ENCODE peak calls at places on chromosomes 1 and 21, in four cellular contexts. T is WTC11, U is HepG2, P is GM12878. H is an unnamed sample.

GRCh38 chr1:226603030-226603960 is 54.7 kb downstream of the STUM start:
- DNase-seq in T (no peak), P (no peak), U (no peak), H (no peak)

GRCh38 chr1:232868793-232869491 is 63.7 kb downstream of the MAP10 start:
- DNase-seq in T (no peak), U (no peak), P (no peak), H (no peak)

GRCh38 chr1:186722711-186723309 is 42.6 kb upstream of the PTGS2 start:
- DNase-seq in P (no peak), U (peak), T (no peak), H (peak)

GRCh38 chr1:84724128-84724860 is 34.0 kb upstream of the SSX2IP start:
- DNase-seq in P (no peak), U (peak), T (peak), H (peak)

GRCh38 chr21:33198346-33199135 is 31.2 kb upstream of the IFNAR2 start:
- DNase-seq in U (no peak), P (no peak), T (no peak), H (no peak)

GRCh38 chr1:119853155-119853554 is 41.9 kb upstream of the REG4 start:
- DNase-seq in T (no peak), U (no peak), P (no peak), H (no peak)

GRCh38 chr21:15557925-15558324 is 171.9 kb upstream of the USP25 start:
- DNase-seq in P (no peak), T (no peak), U (peak), H (peak)

GRCh38 chr21:16454371-16454770 is 724.6 kb downstream of the USP25 start:
- DNase-seq in T (no peak), U (no peak), P (no peak), H (no peak)

GRCh38 chr1:79561521-79561978 is 555.0 kb upstream of the ADGRL4 start:
- DNase-seq in U (no peak), T (no peak), P (no peak), H (no peak)

GRCh38 chr1:100782473-100783010 is 63.0 kb downstream of the VCAM1 start:
- DNase-seq in U (no peak), P (no peak), T (no peak), H (no peak)

GRCh38 chr1:225700164-225700740 is 47.3 kb upstream of the ENAH start:
- DNase-seq in U (peak), P (no peak), T (no peak), H (no peak)

GRCh38 chr1:153190373-153190772 is 12.9 kb upstream of the LELP1 start:
- DNase-seq in P (no peak), T (no peak), U (no peak), H (peak)

GRCh38 chr21:35855463-35855862 is 204.9 kb downstream of the SETD4 start:
- DNase-seq in T (no peak), P (no peak), U (no peak), H (no peak)

GRCh38 chr1:31376374-31377134 is 3.7 kb upstream of the FABP3 start:
- DNase-seq in T (no peak), U (peak), P (no peak), H (peak)

GRCh38 chr1:67451377-67451776 is 21.2 kb upstream of the SERBP1 start:
- DNase-seq in T (no peak), U (no peak), P (no peak), H (no peak)

GRCh38 chr1:33036051-33036525 is 595 bp downstream of the AK2 start:
- DNase-seq in P (no peak), T (no peak), U (peak), H (peak)

GRCh38 chr1:24720152-24720551 is 25.1 kb upstream of the CLIC4 start:
- DNase-seq in T (no peak), P (no peak), U (peak), H (no peak)

GRCh38 chr1:243394610-243395490 is 139.0 kb downstream of the SDCCAG8 start:
- DNase-seq in P (no peak), T (no peak), U (no peak), H (no peak)

GRCh38 chr1:209815931-209816338 is 10.0 kb upstream of the IRF6 start:
- DNase-seq in P (no peak), T (no peak), U (no peak), H (no peak)

GRCh38 chr21:23968722-23969647 is 1638.3 kb downstream of the MRPL39 start:
- DNase-seq in U (no peak), T (peak), P (peak), H (peak)

GRCh38 chr1:111621050-111621449 is 1.5 kb downstream of the RAP1A start:
- DNase-seq in U (no peak), T (no peak), P (no peak), H (no peak)

GRCh38 chr1:62833529-62833928 is 49.6 kb downstream of the ATG4C start:
- DNase-seq in U (no peak), T (no peak), P (no peak), H (no peak)

GRCh38 chr1:150683914-150684313 is 13.0 kb downstream of the GOLPH3L start:
- DNase-seq in P (peak), T (no peak), U (no peak), H (no peak)

GRCh38 chr1:66303646-66304045 is 230.3 kb upstream of the SGIP1 start:
- DNase-seq in P (no peak), T (no peak), U (no peak), H (no peak)

GRCh38 chr1:89126602-89127001 is 688 bp upstream of the GBP2 start:
- DNase-seq in P (no peak), U (no peak), T (no peak), H (no peak)

GRCh38 chr1:94925561-94926364 is 1.1 kb downstream of the CNN3 start:
- DNase-seq in U (peak), P (peak), T (peak), H (no peak)

GRCh38 chr1:186730951-186731350 is 50.7 kb upstream of the PTGS2 start:
- DNase-seq in P (no peak), U (no peak), T (no peak), H (no peak)

GRCh38 chr1:70961374-70961773 is 86.2 kb downstream of the PTGER3 start:
- DNase-seq in T (no peak), P (no peak), U (no peak), H (peak)
- TF ChIP-seq ETV6 in T (no peak), P (no peak), U (no peak), H (no peak)

GRCh38 chr21:43318841-43319781 is 107.8 kb downstream of the SIK1 start:
- DNase-seq in U (no peak), T (no peak), P (peak), H (no peak)
- TF ChIP-seq CBFB in U (no peak), T (no peak), P (no peak), H (no peak)

GRCh38 chr1:13699510-13699909 is 478 bp upstream of the PRDM2 start:
- DNase-seq in P (no peak), U (no peak), T (no peak), H (no peak)
- TF ChIP-seq ETV6 in P (no peak), U (no peak), T (no peak), H (no peak)

DNA sequence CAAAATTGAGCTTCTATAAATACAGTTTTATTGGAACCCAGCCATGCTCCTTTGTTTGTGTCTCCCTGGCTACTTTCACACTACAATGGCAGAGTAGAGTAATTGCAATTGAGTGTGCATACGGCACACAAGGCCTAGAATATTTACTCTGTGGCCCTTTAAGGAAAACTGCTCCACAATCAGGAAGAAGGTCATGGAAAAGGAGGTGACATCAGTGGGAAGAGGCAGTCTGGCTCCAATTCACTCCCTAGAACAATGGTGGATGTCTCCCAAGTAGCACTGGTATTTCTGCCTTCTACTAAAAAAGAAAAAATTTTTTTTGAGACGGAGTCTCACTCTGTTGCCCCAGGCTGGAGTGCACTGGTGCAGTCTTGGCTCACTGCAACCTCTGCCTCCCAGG is 51.3 kb downstream of the KRTAP19-8 start:
- DNase-seq in T (no peak), U (no peak), P (no peak), H (no peak)
- TF ChIP-seq CBFB in T (no peak), U (no peak), P (no peak), H (no peak)

DNA sequence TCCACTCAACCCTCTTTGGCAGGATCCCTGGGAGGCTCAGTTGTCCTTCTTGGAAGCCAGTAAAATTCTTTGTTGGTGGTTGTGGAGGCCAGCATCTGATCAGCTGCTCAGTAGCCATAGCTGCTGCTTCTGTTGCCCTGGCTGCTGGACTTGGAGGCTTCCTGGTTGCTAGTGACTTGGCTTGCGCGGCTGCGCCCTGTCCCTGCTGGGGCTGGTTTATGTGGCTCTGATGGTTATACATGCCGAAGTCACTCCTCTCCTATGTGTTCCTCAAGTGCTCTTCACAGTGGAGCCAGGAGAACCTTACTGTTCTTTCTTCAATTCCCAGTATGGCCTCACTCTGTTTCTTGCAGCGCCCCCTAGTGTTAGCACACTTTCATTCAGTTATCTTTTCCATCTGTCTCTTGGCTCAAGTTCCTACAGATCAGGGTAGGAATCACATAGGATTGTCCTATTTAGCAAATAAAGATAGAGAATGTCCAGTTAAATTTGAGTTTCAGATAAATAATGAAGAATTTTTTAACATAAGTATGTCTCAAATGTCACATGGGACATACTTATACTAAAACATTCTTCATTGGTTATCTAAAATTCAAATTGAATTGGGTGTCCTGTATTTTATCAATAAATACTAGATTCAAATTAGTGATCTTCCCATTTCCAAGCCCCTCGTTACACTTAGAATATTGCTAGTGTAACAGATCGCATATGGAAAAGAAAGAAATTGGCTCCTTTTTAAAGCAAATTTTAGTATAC is 176.5 kb downstream of the TGFB2 start:
- DNase-seq in T (peak), U (peak), P (no peak), H (peak)
- TF ChIP-seq ETV6 in T (no peak), U (no peak), P (no peak), H (no peak)

GRCh38 chr1:245475961-245476522 is 321.3 kb downstream of the KIF26B start:
- DNase-seq in T (no peak), P (no peak), U (no peak), H (no peak)

GRCh38 chr1:245480393-245481120 is 325.8 kb downstream of the KIF26B start:
- DNase-seq in U (no peak), P (no peak), T (no peak), H (no peak)

GRCh38 chr1:245469734-245470133 is 314.9 kb downstream of the KIF26B start:
- DNase-seq in P (no peak), T (no peak), U (no peak), H (no peak)

DNA sequence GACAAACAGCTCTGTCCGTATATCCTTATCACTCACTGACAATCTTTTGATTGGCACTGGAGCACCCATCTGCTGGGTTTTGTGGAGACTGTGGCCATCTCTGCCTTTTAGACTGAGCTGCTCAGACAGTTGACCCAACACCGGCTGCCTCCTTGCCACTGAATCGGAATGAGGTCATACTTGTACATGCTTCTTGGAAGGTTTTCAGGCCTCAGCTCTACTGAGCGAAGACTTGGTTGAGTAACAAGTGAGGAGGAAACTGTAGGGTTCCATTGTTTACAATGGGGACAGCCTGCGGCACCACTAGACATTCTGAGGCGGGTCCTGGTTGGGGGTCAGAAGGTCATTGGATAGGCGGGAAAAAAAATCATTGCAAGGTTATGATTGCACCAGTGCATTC is 320.3 kb downstream of the KIF26B start:
- DNase-seq in T (no peak), P (no peak), U (no peak), H (no peak)
- TF ChIP-seq CBFB in T (no peak), P (no peak), U (no peak), H (no peak)

DNA sequence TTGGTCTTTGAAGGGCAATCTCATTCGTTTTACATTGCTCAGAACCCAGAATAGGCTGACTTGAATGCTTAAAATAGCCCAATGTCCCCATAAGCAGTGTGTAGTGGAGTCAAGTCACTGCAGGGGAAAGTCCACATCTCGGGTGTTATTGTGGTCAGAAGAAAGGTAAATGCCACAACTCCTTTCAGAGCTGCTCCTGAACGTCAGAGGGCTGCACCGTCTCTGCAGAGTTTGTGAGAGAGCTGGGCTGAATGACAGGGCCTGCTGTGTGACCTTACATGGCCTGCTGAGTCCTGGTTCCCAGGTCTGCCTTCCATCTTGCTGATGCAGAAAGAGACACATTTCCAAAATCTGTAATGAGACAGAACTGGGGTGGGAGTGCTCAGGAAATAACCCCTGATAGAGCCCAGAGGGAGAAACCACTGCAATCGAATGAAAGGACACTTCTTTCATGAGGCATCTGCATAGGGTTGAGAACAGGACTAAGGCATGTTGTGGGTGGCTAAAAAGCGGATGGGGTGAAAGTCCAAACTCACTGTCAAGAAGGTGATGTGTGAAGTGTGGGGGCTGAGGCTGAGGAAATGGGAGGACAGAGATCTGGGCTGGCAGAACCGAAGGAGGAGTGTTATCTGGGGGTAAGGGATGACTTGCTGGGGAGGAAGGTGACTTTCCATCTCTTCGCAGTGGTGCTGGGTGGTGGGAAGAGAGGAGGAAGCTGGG is 33.8 kb downstream of the XCL2 start:
- DNase-seq in U (no peak), P (peak), T (no peak), H (no peak)
- TF ChIP-seq ETV6 in U (no peak), P (no peak), T (no peak), H (no peak)

DNA sequence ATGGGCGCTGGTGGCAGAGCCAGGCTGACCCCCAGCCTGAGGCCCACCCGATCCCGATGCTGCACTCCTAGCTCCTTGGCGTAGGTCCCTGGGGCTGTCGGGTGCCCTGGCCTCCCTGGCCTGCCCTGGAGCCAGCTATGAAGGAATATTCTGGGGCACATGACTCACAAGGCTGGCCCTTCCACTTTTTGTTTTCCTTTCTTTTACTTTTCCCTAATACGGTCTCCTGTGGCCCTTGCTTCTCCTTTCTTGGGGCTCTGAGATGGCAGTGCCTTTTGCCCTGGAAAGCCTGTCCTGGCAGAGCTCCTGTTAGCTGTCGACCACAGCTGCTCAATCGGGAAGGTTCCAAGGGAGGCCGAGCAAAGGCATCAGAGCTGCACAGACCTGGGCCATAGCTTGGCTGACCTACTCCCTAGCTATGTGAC is 22.1 kb downstream of the ARHGEF10L start:
- DNase-seq in U (no peak), T (no peak), P (no peak), H (no peak)
- TF ChIP-seq CBFB in U (no peak), T (no peak), P (no peak), H (no peak)

DNA sequence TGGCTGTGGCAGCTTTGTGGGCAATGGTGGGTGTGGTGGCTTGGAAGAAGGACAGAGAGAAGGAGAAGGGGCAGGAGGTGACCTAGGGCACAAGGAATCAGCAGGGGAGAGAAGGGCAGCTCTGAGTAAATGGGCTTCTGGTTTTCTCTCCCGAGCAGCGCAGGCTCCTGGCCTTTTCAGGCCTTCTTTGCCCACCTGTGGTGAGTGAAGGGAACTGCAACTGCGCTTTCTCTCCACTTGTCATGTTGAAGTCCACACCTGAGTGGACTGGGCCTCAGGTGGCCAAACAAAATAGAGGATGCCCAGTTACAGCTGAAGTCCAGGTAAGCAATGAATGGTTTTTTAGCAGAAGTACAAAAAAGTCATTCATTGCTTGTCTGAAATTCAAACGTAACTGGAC is 29.4 kb upstream of the KCNA10 start:
- DNase-seq in T (peak), P (no peak), U (peak), H (peak)
- TF ChIP-seq ETV6 in T (no peak), P (no peak), U (no peak), H (no peak)

GRCh38 chr1:16226495-16227179 is 10.3 kb downstream of the CPLANE2 start:
- DNase-seq in U (no peak), T (peak), P (no peak), H (no peak)
- TF ChIP-seq CBFB in U (no peak), T (no peak), P (no peak), H (no peak)